ENCODE peak calls at places on chromosomes 7 and 10, in nine cellular contexts. One of them, this sample, is unnamed. For H3K27me3, the result is how much of the 10 kb centered on the place peaks cover.

GRCh38 chr7:156932006-156932405 is 17.5 kb upstream of the NOM1 start:
- DNase-seq in mammary epithelial cell: peak
- DNase-seq in left ventricle myocardium inferior: no peak
- DNase-seq in CD8-positive, alpha-beta T cell: no peak
- DNase-seq in uterus: no peak
- DNase-seq in Peyer's patch: no peak
- DNase-seq in psoas muscle: no peak
- DNase-seq in fibroblast of lung: no peak
- DNase-seq in lower lobe of right lung: no peak
- DNase-seq in this sample: no peak

GRCh38 chr7:100789055-100789454 is 38.3 kb downstream of the EPHB4 start:
- DNase-seq in CD8-positive, alpha-beta T cell: no peak
- DNase-seq in Peyer's patch: no peak
- DNase-seq in mammary epithelial cell: no peak
- DNase-seq in psoas muscle: no peak
- DNase-seq in fibroblast of lung: no peak
- DNase-seq in lower lobe of right lung: no peak
- DNase-seq in left ventricle myocardium inferior: no peak
- DNase-seq in uterus: no peak
- DNase-seq in this sample: no peak

GRCh38 chr7:120260111-120260510 is 12.9 kb upstream of the KCND2 start:
- DNase-seq in Peyer's patch: no peak
- DNase-seq in mammary epithelial cell: no peak
- DNase-seq in psoas muscle: no peak
- DNase-seq in CD8-positive, alpha-beta T cell: no peak
- DNase-seq in uterus: no peak
- DNase-seq in fibroblast of lung: no peak
- DNase-seq in left ventricle myocardium inferior: no peak
- DNase-seq in lower lobe of right lung: no peak
- DNase-seq in this sample: no peak

GRCh38 chr7:74183653-74184450 is 9.7 kb downstream of the EIF4H start:
- DNase-seq in CD8-positive, alpha-beta T cell: peak
- DNase-seq in uterus: no peak
- DNase-seq in psoas muscle: no peak
- DNase-seq in Peyer's patch: no peak
- DNase-seq in lower lobe of right lung: no peak
- DNase-seq in fibroblast of lung: no peak
- DNase-seq in mammary epithelial cell: no peak
- DNase-seq in left ventricle myocardium inferior: no peak
- DNase-seq in this sample: no peak

GRCh38 chr10:6211341-6212265 is 8.9 kb downstream of the PFKFB3 start:
- DNase-seq in left ventricle myocardium inferior: peak
- DNase-seq in psoas muscle: peak
- DNase-seq in fibroblast of lung: peak
- DNase-seq in uterus: peak
- DNase-seq in lower lobe of right lung: no peak
- DNase-seq in Peyer's patch: no peak
- DNase-seq in CD8-positive, alpha-beta T cell: no peak
- DNase-seq in mammary epithelial cell: no peak
- DNase-seq in this sample: no peak

GRCh38 chr7:27113991-27114866 is 11.7 kb upstream of the HOXA2 start:
- DNase-seq in uterus: no peak
- DNase-seq in CD8-positive, alpha-beta T cell: no peak
- DNase-seq in mammary epithelial cell: peak
- DNase-seq in Peyer's patch: no peak
- DNase-seq in lower lobe of right lung: no peak
- DNase-seq in left ventricle myocardium inferior: no peak
- DNase-seq in psoas muscle: peak
- DNase-seq in fibroblast of lung: peak
- DNase-seq in this sample: no peak

GRCh38 chr7:64758151-64758550 is 36.1 kb upstream of the ZNF138 start:
- DNase-seq in uterus: no peak
- DNase-seq in psoas muscle: no peak
- DNase-seq in lower lobe of right lung: no peak
- DNase-seq in mammary epithelial cell: no peak
- DNase-seq in Peyer's patch: no peak
- DNase-seq in left ventricle myocardium inferior: no peak
- DNase-seq in CD8-positive, alpha-beta T cell: no peak
- DNase-seq in fibroblast of lung: no peak
- DNase-seq in this sample: no peak

GRCh38 chr7:150923191-150923590 is 54.9 kb downstream of the KCNH2 start:
- DNase-seq in CD8-positive, alpha-beta T cell: no peak
- DNase-seq in Peyer's patch: no peak
- DNase-seq in mammary epithelial cell: no peak
- DNase-seq in fibroblast of lung: no peak
- DNase-seq in psoas muscle: no peak
- DNase-seq in lower lobe of right lung: no peak
- DNase-seq in uterus: no peak
- DNase-seq in left ventricle myocardium inferior: no peak
- DNase-seq in this sample: no peak

GRCh38 chr7:91883676-91884362 is 3.3 kb upstream of the MTERF1 start:
- DNase-seq in mammary epithelial cell: peak
- DNase-seq in CD8-positive, alpha-beta T cell: no peak
- DNase-seq in fibroblast of lung: no peak
- DNase-seq in psoas muscle: no peak
- DNase-seq in left ventricle myocardium inferior: no peak
- DNase-seq in lower lobe of right lung: peak
- DNase-seq in uterus: no peak
- DNase-seq in Peyer's patch: no peak
- DNase-seq in this sample: no peak

GRCh38 chr7:151599401-151600227 is 79.9 kb upstream of the RHEB start:
- DNase-seq in lower lobe of right lung: no peak
- DNase-seq in psoas muscle: no peak
- DNase-seq in Peyer's patch: no peak
- DNase-seq in CD8-positive, alpha-beta T cell: no peak
- DNase-seq in uterus: peak
- DNase-seq in left ventricle myocardium inferior: no peak
- DNase-seq in mammary epithelial cell: peak
- DNase-seq in fibroblast of lung: peak
- DNase-seq in this sample: no peak

GRCh38 chr10:16384064-16384463 is 52.7 kb upstream of the PTER start:
- DNase-seq in psoas muscle: no peak
- DNase-seq in fibroblast of lung: no peak
- DNase-seq in mammary epithelial cell: no peak
- DNase-seq in left ventricle myocardium inferior: no peak
- DNase-seq in CD8-positive, alpha-beta T cell: no peak
- DNase-seq in uterus: no peak
- DNase-seq in lower lobe of right lung: no peak
- DNase-seq in Peyer's patch: no peak
- DNase-seq in this sample: no peak

GRCh38 chr7:104052979-104053378 is 63.5 kb upstream of the RELN start:
- DNase-seq in lower lobe of right lung: no peak
- DNase-seq in left ventricle myocardium inferior: no peak
- DNase-seq in mammary epithelial cell: no peak
- DNase-seq in fibroblast of lung: no peak
- DNase-seq in psoas muscle: no peak
- DNase-seq in Peyer's patch: no peak
- DNase-seq in uterus: no peak
- DNase-seq in CD8-positive, alpha-beta T cell: no peak
- DNase-seq in this sample: no peak

GRCh38 chr7:2607122-2607912 is 24.5 kb upstream of the TTYH3 start:
- DNase-seq in lower lobe of right lung: no peak
- DNase-seq in uterus: peak
- DNase-seq in left ventricle myocardium inferior: peak
- DNase-seq in psoas muscle: peak
- DNase-seq in Peyer's patch: no peak
- DNase-seq in fibroblast of lung: no peak
- DNase-seq in mammary epithelial cell: no peak
- DNase-seq in CD8-positive, alpha-beta T cell: no peak
- DNase-seq in this sample: no peak

GRCh38 chr10:61975107-61975932 is 73.8 kb downstream of the ARID5B start:
- DNase-seq in fibroblast of lung: peak
- DNase-seq in uterus: no peak
- DNase-seq in CD8-positive, alpha-beta T cell: no peak
- DNase-seq in Peyer's patch: no peak
- DNase-seq in mammary epithelial cell: peak
- DNase-seq in lower lobe of right lung: no peak
- DNase-seq in psoas muscle: no peak
- DNase-seq in left ventricle myocardium inferior: no peak
- DNase-seq in this sample: no peak

GRCh38 chr10:113616244-113617074 is 47.4 kb downstream of the NRAP start:
- DNase-seq in Peyer's patch: no peak
- DNase-seq in mammary epithelial cell: no peak
- DNase-seq in CD8-positive, alpha-beta T cell: no peak
- DNase-seq in left ventricle myocardium inferior: no peak
- DNase-seq in psoas muscle: no peak
- DNase-seq in fibroblast of lung: no peak
- DNase-seq in uterus: no peak
- DNase-seq in lower lobe of right lung: no peak
- DNase-seq in this sample: no peak

GRCh38 chr10:44935201-44935960 is 24.2 kb upstream of the RASSF4 start:
- DNase-seq in psoas muscle: peak
- DNase-seq in Peyer's patch: peak
- DNase-seq in fibroblast of lung: peak
- DNase-seq in lower lobe of right lung: no peak
- DNase-seq in CD8-positive, alpha-beta T cell: no peak
- DNase-seq in mammary epithelial cell: peak
- DNase-seq in uterus: no peak
- DNase-seq in left ventricle myocardium inferior: peak
- DNase-seq in this sample: no peak

DNA sequence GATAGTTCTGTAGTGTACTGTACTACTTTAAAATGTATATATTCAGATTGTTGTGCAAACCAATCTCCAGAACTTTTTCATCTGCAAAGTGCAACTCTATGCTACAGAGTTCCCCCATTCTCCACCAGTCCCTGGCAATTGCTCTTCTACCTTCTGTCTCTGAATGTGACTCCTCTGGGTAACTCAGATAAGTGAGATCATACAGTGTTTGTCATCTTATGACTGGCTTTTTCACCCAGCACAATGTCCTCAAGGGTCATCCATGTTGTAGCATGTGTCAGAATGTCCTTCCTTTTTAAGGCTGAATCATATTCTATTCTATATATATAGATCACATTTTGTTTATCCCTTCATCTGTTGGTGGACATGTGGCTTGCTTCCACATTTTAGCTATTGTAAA is 10.8 kb downstream of the SLIT1 start:
- DNase-seq in psoas muscle: no peak
- DNase-seq in left ventricle myocardium inferior: no peak
- DNase-seq in uterus: no peak
- DNase-seq in fibroblast of lung: no peak
- DNase-seq in Peyer's patch: no peak
- DNase-seq in mammary epithelial cell: no peak
- DNase-seq in lower lobe of right lung: no peak
- DNase-seq in CD8-positive, alpha-beta T cell: no peak
- DNase-seq in this sample: no peak
- H3K27me3 ChIP-seq in psoas muscle: under half
- H3K27me3 ChIP-seq in left ventricle myocardium inferior: half or more
- H3K27me3 ChIP-seq in uterus: under half
- H3K27me3 ChIP-seq in fibroblast of lung: under half
- H3K27me3 ChIP-seq in Peyer's patch: under half
- H3K27me3 ChIP-seq in mammary epithelial cell: under half
- H3K27me3 ChIP-seq in lower lobe of right lung: under half
- H3K27me3 ChIP-seq in CD8-positive, alpha-beta T cell: under half
- H3K27me3 ChIP-seq in this sample: under half

GRCh38 chr7:55261386-55261770 is 103.8 kb upstream of the LANCL2 start:
- DNase-seq in Peyer's patch: no peak
- DNase-seq in left ventricle myocardium inferior: no peak
- DNase-seq in psoas muscle: no peak
- DNase-seq in lower lobe of right lung: no peak
- DNase-seq in CD8-positive, alpha-beta T cell: no peak
- DNase-seq in fibroblast of lung: no peak
- DNase-seq in mammary epithelial cell: no peak
- DNase-seq in uterus: no peak
- DNase-seq in this sample: no peak
- H3K4me3 ChIP-seq in Peyer's patch: no peak
- H3K4me3 ChIP-seq in left ventricle myocardium inferior: no peak
- H3K4me3 ChIP-seq in psoas muscle: no peak
- H3K4me3 ChIP-seq in lower lobe of right lung: no peak
- H3K4me3 ChIP-seq in CD8-positive, alpha-beta T cell: no peak
- H3K4me3 ChIP-seq in fibroblast of lung: no peak
- H3K4me3 ChIP-seq in mammary epithelial cell: no peak
- H3K4me3 ChIP-seq in uterus: no peak
- H3K4me3 ChIP-seq in this sample: no peak

GRCh38 chr7:45646996-45647411 is 72.8 kb downstream of the ADCY1 start:
- DNase-seq in CD8-positive, alpha-beta T cell: no peak
- DNase-seq in psoas muscle: no peak
- DNase-seq in mammary epithelial cell: no peak
- DNase-seq in fibroblast of lung: no peak
- DNase-seq in Peyer's patch: peak
- DNase-seq in uterus: no peak
- DNase-seq in lower lobe of right lung: no peak
- DNase-seq in left ventricle myocardium inferior: no peak
- DNase-seq in this sample: peak
- TF ChIP-seq CTCF in CD8-positive, alpha-beta T cell: no peak
- TF ChIP-seq CTCF in psoas muscle: no peak
- TF ChIP-seq CTCF in mammary epithelial cell: no peak
- TF ChIP-seq CTCF in fibroblast of lung: no peak
- TF ChIP-seq CTCF in Peyer's patch: no peak
- TF ChIP-seq CTCF in uterus: no peak
- TF ChIP-seq CTCF in lower lobe of right lung: no peak
- TF ChIP-seq CTCF in left ventricle myocardium inferior: no peak
- TF ChIP-seq CTCF in this sample: no peak

GRCh38 chr10:118026936-118027335 is 19.8 kb downstream of the RAB11FIP2 start:
- DNase-seq in psoas muscle: no peak
- DNase-seq in left ventricle myocardium inferior: no peak
- DNase-seq in mammary epithelial cell: no peak
- DNase-seq in lower lobe of right lung: no peak
- DNase-seq in CD8-positive, alpha-beta T cell: no peak
- DNase-seq in Peyer's patch: no peak
- DNase-seq in fibroblast of lung: no peak
- DNase-seq in uterus: no peak
- DNase-seq in this sample: no peak

GRCh38 chr10:118028619-118029018 is 18.1 kb downstream of the RAB11FIP2 start:
- DNase-seq in psoas muscle: no peak
- DNase-seq in left ventricle myocardium inferior: no peak
- DNase-seq in lower lobe of right lung: no peak
- DNase-seq in mammary epithelial cell: no peak
- DNase-seq in uterus: no peak
- DNase-seq in Peyer's patch: no peak
- DNase-seq in CD8-positive, alpha-beta T cell: no peak
- DNase-seq in fibroblast of lung: no peak
- DNase-seq in this sample: no peak

GRCh38 chr10:118032564-118032963 is 14.2 kb downstream of the RAB11FIP2 start:
- DNase-seq in uterus: no peak
- DNase-seq in mammary epithelial cell: no peak
- DNase-seq in psoas muscle: no peak
- DNase-seq in fibroblast of lung: no peak
- DNase-seq in Peyer's patch: no peak
- DNase-seq in CD8-positive, alpha-beta T cell: no peak
- DNase-seq in lower lobe of right lung: no peak
- DNase-seq in left ventricle myocardium inferior: no peak
- DNase-seq in this sample: no peak

GRCh38 chr10:118031351-118032075 is 15.2 kb downstream of the RAB11FIP2 start:
- DNase-seq in CD8-positive, alpha-beta T cell: no peak
- DNase-seq in mammary epithelial cell: peak
- DNase-seq in lower lobe of right lung: no peak
- DNase-seq in left ventricle myocardium inferior: no peak
- DNase-seq in Peyer's patch: no peak
- DNase-seq in fibroblast of lung: no peak
- DNase-seq in uterus: no peak
- DNase-seq in psoas muscle: no peak
- DNase-seq in this sample: no peak

DNA sequence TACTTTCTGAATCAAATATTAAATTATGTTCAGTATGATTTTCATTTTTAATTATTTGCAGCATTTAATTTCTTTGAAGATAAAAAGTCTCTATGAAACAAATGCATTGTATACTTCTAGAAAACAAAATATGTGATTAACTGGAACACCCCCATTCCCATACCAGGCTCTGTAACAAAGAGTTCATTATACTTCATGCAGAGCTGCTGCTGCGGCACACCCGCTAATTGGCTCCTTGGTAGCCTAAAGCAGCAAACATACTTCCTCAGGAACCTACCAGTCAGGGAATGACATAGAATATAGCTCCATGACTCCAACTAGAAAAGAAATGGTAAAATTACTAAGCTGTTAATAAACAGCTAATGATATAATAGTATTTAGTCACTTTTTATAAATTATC is 19.3 kb downstream of the RAB11FIP2 start:
- DNase-seq in psoas muscle: no peak
- DNase-seq in uterus: no peak
- DNase-seq in left ventricle myocardium inferior: no peak
- DNase-seq in mammary epithelial cell: peak
- DNase-seq in Peyer's patch: no peak
- DNase-seq in CD8-positive, alpha-beta T cell: no peak
- DNase-seq in lower lobe of right lung: no peak
- DNase-seq in fibroblast of lung: no peak
- DNase-seq in this sample: no peak
- H3K27me3 ChIP-seq in psoas muscle: under half
- H3K27me3 ChIP-seq in uterus: under half
- H3K27me3 ChIP-seq in left ventricle myocardium inferior: under half
- H3K27me3 ChIP-seq in mammary epithelial cell: under half
- H3K27me3 ChIP-seq in Peyer's patch: under half
- H3K27me3 ChIP-seq in CD8-positive, alpha-beta T cell: under half
- H3K27me3 ChIP-seq in lower lobe of right lung: under half
- H3K27me3 ChIP-seq in fibroblast of lung: under half
- H3K27me3 ChIP-seq in this sample: under half

This sample was measured in RWPE2.